ENCODE peak calls at places on chromosomes 3 and 15, in six cellular contexts. N, Q, I, F, V and Y are unnamed samples.

GRCh38 chr3:157856078-157856939 is 249.9 kb downstream of the SHOX2 start:
- DNase-seq in I (no peak), V (no peak), Q (no peak), F (no peak), N (no peak), Y (no peak)

GRCh38 chr15:56699743-56700142 is 33.6 kb downstream of the ZNF280D start:
- DNase-seq in F (no peak), Q (no peak), V (no peak), N (no peak), I (no peak), Y (no peak)

GRCh38 chr15:64163662-64164362 is 990 bp upstream of the PPIB start:
- DNase-seq in F (no peak), N (no peak), V (no peak), I (no peak), Q (no peak), Y (no peak)

GRCh38 chr15:52114656-52115055 is 2.1 kb upstream of the BCL2L10 start:
- DNase-seq in Q (no peak), N (no peak), I (no peak), V (no peak), F (no peak), Y (no peak)

GRCh38 chr15:66938114-66938830 is 127.1 kb upstream of the SMAD3 start:
- DNase-seq in F (no peak), N (no peak), I (no peak), Q (no peak), V (no peak), Y (no peak)

GRCh38 chr15:31326729-31327673 is at the start of gene KLF13:
- DNase-seq in Q (no peak), N (peak), F (no peak), V (no peak), I (peak), Y (no peak)

GRCh38 chr15:85047271-85047948 is 65.8 kb downstream of the PDE8A start:
- DNase-seq in V (peak), N (peak), Q (no peak), F (no peak), I (peak), Y (no peak)

GRCh38 chr3:117238805-117239204 is 529.2 kb downstream of the TUSC7 start:
- DNase-seq in I (no peak), F (no peak), V (no peak), N (no peak), Q (no peak), Y (no peak)

GRCh38 chr15:81049835-81050234 is 49.1 kb downstream of the TLNRD1 start:
- DNase-seq in Q (no peak), F (no peak), N (no peak), V (no peak), I (no peak), Y (no peak)

GRCh38 chr3:43689766-43690399 is 855 bp upstream of the ABHD5 start:
- DNase-seq in Q (no peak), N (no peak), I (no peak), V (no peak), F (no peak), Y (no peak)

GRCh38 chr3:172760406-172760805 is 9.9 kb downstream of the ECT2 start:
- DNase-seq in I (no peak), F (no peak), V (peak), Q (no peak), N (no peak), Y (no peak)

GRCh38 chr3:71175722-71176365 is 407.7 kb downstream of the FOXP1 start:
- DNase-seq in Q (no peak), V (no peak), I (no peak), N (no peak), F (no peak), Y (no peak)

GRCh38 chr15:81166949-81167816 is 29.5 kb upstream of the IL16 start:
- DNase-seq in V (no peak), F (no peak), Q (no peak), N (no peak), I (no peak), Y (no peak)

GRCh38 chr15:40815042-40815678 is 7.9 kb upstream of the DNAJC17 start:
- DNase-seq in N (no peak), V (no peak), F (no peak), I (no peak), Q (no peak), Y (no peak)

GRCh38 chr15:72964135-72964534 is 88.1 kb upstream of the NEO1 start:
- DNase-seq in V (no peak), F (no peak), I (no peak), Q (no peak), N (no peak), Y (no peak)

GRCh38 chr3:14847613-14848541 is 29.1 kb downstream of the FGD5 start:
- DNase-seq in V (no peak), I (no peak), N (no peak), F (no peak), Q (no peak), Y (no peak)

GRCh38 chr15:56929933-56930332 is 11.5 kb downstream of the TCF12 start:
- DNase-seq in V (no peak), Q (no peak), I (no peak), N (no peak), F (no peak), Y (no peak)

GRCh38 chr15:69450968-69451695 is 1.5 kb upstream of the RPLP1 start:
- DNase-seq in V (no peak), F (no peak), Q (no peak), N (no peak), I (no peak), Y (no peak)

GRCh38 chr15:60829416-60829815 is 350.5 kb upstream of the ICE2 start:
- DNase-seq in F (no peak), N (no peak), Q (no peak), V (no peak), I (no peak), Y (no peak)